ENCODE peak calls at places on chromosomes 2 and 18, in six cellular contexts. One of them, this sample, is unnamed.

GRCh38 chr2:7572460-7572859 is 655.2 kb downstream of the RNF144A start:
- DNase-seq in IMR-90: no peak
- DNase-seq in mesenchymal stem cell: no peak
- DNase-seq in H1: no peak
- DNase-seq in neuronal stem cell: no peak
- DNase-seq in trophoblast cell: no peak
- DNase-seq in this sample: no peak

GRCh38 chr2:84906900-84907714 is 1.7 kb downstream of the TMSB10 start:
- DNase-seq in H1: no peak
- DNase-seq in trophoblast cell: peak
- DNase-seq in IMR-90: peak
- DNase-seq in mesenchymal stem cell: peak
- DNase-seq in neuronal stem cell: peak
- DNase-seq in this sample: peak

GRCh38 chr2:190571666-190572065 is 37.1 kb upstream of the NEMP2 start:
- DNase-seq in trophoblast cell: no peak
- DNase-seq in IMR-90: no peak
- DNase-seq in mesenchymal stem cell: no peak
- DNase-seq in neuronal stem cell: no peak
- DNase-seq in H1: no peak
- DNase-seq in this sample: no peak

GRCh38 chr2:74291891-74292621 is 51.2 kb downstream of the SLC4A5 start:
- DNase-seq in H1: no peak
- DNase-seq in neuronal stem cell: no peak
- DNase-seq in trophoblast cell: no peak
- DNase-seq in IMR-90: no peak
- DNase-seq in mesenchymal stem cell: no peak
- DNase-seq in this sample: no peak

GRCh38 chr2:2561346-2562095 is 230.4 kb upstream of the MYT1L start:
- DNase-seq in mesenchymal stem cell: no peak
- DNase-seq in neuronal stem cell: no peak
- DNase-seq in IMR-90: no peak
- DNase-seq in H1: no peak
- DNase-seq in trophoblast cell: no peak
- DNase-seq in this sample: no peak

GRCh38 chr2:10903861-10904210 is 7.9 kb upstream of the KCNF1 start:
- DNase-seq in IMR-90: no peak
- DNase-seq in mesenchymal stem cell: no peak
- DNase-seq in H1: no peak
- DNase-seq in trophoblast cell: no peak
- DNase-seq in neuronal stem cell: no peak
- DNase-seq in this sample: no peak

GRCh38 chr18:58051765-58052460 is 7.9 kb downstream of the NEDD4L start:
- DNase-seq in mesenchymal stem cell: no peak
- DNase-seq in trophoblast cell: peak
- DNase-seq in IMR-90: peak
- DNase-seq in H1: no peak
- DNase-seq in neuronal stem cell: no peak
- DNase-seq in this sample: no peak

GRCh38 chr2:38174131-38174530 is 98.2 kb upstream of the CYP1B1 start:
- DNase-seq in mesenchymal stem cell: no peak
- DNase-seq in H1: no peak
- DNase-seq in IMR-90: no peak
- DNase-seq in neuronal stem cell: no peak
- DNase-seq in trophoblast cell: no peak
- DNase-seq in this sample: no peak

GRCh38 chr2:17644997-17645715 is 104.7 kb downstream of the VSNL1 start:
- DNase-seq in trophoblast cell: no peak
- DNase-seq in neuronal stem cell: no peak
- DNase-seq in H1: no peak
- DNase-seq in mesenchymal stem cell: peak
- DNase-seq in IMR-90: peak
- DNase-seq in this sample: no peak

GRCh38 chr18:8816233-8816632 is 110.9 kb downstream of the MTCL1 start:
- DNase-seq in IMR-90: no peak
- DNase-seq in mesenchymal stem cell: no peak
- DNase-seq in H1: no peak
- DNase-seq in neuronal stem cell: no peak
- DNase-seq in trophoblast cell: peak
- DNase-seq in this sample: no peak

GRCh38 chr18:56469582-56469981 is 168.8 kb downstream of the TXNL1 start:
- DNase-seq in trophoblast cell: no peak
- DNase-seq in H1: no peak
- DNase-seq in neuronal stem cell: no peak
- DNase-seq in mesenchymal stem cell: no peak
- DNase-seq in IMR-90: peak
- DNase-seq in this sample: no peak
- H2AFZ ChIP-seq in trophoblast cell: no peak
- H2AFZ ChIP-seq in H1: no peak
- H2AFZ ChIP-seq in neuronal stem cell: no peak
- H2AFZ ChIP-seq in mesenchymal stem cell: no peak
- H2AFZ ChIP-seq in IMR-90: no peak
- H2AFZ ChIP-seq in this sample: no peak

DNA sequence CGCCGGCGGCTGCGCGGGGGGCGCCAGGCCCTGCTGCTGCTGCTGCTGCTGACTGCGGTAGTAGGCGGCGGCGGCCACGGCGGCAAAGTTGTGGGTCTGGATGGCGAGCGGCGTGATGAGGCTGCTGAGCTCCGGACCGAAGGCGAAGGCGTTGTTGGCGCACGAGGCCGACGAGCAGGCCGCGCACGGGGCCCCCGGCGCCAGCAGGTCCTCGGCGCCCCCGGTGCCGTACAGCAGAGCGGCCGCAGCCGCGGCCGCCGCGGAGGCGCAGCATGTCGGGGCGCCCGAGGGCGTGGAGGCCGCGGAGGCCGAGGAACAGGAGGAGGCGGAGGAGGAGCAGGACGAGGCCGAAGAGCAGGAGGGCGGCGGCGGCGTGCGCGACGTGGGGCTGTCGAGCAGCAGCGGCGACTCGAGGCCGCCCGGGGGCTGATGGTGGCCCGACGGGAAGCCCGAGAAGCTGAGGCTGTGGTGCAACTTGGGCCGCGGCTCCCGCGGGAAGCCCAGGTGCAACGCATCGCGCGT is 1.8 kb downstream of the ZFP36L2 start:
- DNase-seq in H1: no peak
- DNase-seq in neuronal stem cell: no peak
- DNase-seq in trophoblast cell: no peak
- DNase-seq in mesenchymal stem cell: peak
- DNase-seq in IMR-90: peak
- DNase-seq in this sample: no peak
- H3K23ac ChIP-seq in H1: no peak
- H3K23ac ChIP-seq in neuronal stem cell: peak
- H3K23ac ChIP-seq in trophoblast cell: no peak
- H3K23ac ChIP-seq in mesenchymal stem cell: peak
- H3K23ac ChIP-seq in IMR-90: no peak
- H3K23ac ChIP-seq in this sample: no peak

DNA sequence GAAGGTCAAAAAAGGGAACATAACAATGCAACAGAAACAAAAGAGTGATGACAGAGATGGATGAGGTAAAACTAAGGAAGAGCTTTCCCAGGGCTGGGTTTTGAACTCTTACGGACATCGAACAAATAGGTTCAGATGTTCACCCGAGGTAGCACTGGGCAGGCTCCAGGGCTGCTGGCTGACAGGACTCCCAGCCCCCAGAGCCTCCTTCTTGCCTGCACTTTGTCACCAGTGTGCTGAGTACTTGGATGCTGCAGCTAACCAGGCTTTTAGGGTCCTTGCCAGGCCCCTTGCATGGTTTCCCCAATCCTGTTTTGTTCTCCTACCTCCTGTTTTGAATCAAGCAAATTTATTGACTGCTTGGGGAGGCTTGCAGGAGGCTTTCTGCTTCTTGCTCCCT is 322.9 kb downstream of the DYSF start:
- DNase-seq in H1: no peak
- DNase-seq in mesenchymal stem cell: no peak
- DNase-seq in IMR-90: no peak
- DNase-seq in neuronal stem cell: no peak
- DNase-seq in trophoblast cell: no peak
- DNase-seq in this sample: no peak
- H2AFZ ChIP-seq in H1: no peak
- H2AFZ ChIP-seq in mesenchymal stem cell: no peak
- H2AFZ ChIP-seq in IMR-90: no peak
- H2AFZ ChIP-seq in neuronal stem cell: no peak
- H2AFZ ChIP-seq in trophoblast cell: no peak
- H2AFZ ChIP-seq in this sample: no peak

GRCh38 chr2:65227035-65227470 is 578 bp upstream of the ACTR2 start:
- DNase-seq in H1: no peak
- DNase-seq in trophoblast cell: peak
- DNase-seq in mesenchymal stem cell: no peak
- DNase-seq in IMR-90: no peak
- DNase-seq in neuronal stem cell: no peak
- DNase-seq in this sample: no peak

GRCh38 chr2:65228249-65228750 is 669 bp downstream of the ACTR2 start:
- DNase-seq in H1: no peak
- DNase-seq in mesenchymal stem cell: peak
- DNase-seq in trophoblast cell: peak
- DNase-seq in neuronal stem cell: no peak
- DNase-seq in IMR-90: peak
- DNase-seq in this sample: no peak

GRCh38 chr2:65231121-65231520 is 3.5 kb downstream of the ACTR2 start:
- DNase-seq in neuronal stem cell: no peak
- DNase-seq in H1: no peak
- DNase-seq in IMR-90: peak
- DNase-seq in trophoblast cell: peak
- DNase-seq in mesenchymal stem cell: peak
- DNase-seq in this sample: no peak

GRCh38 chr2:65231892-65232477 is 4.4 kb downstream of the ACTR2 start:
- DNase-seq in mesenchymal stem cell: peak
- DNase-seq in neuronal stem cell: no peak
- DNase-seq in trophoblast cell: peak
- DNase-seq in IMR-90: peak
- DNase-seq in H1: no peak
- DNase-seq in this sample: no peak

GRCh38 chr2:65227471-65228248 is at the start of gene ACTR2:
- DNase-seq in H1: peak
- DNase-seq in trophoblast cell: peak
- DNase-seq in IMR-90: peak
- DNase-seq in neuronal stem cell: peak
- DNase-seq in mesenchymal stem cell: peak
- DNase-seq in this sample: peak
- H3K23ac ChIP-seq in H1: no peak
- H3K23ac ChIP-seq in trophoblast cell: no peak
- H3K23ac ChIP-seq in IMR-90: peak
- H3K23ac ChIP-seq in neuronal stem cell: peak
- H3K23ac ChIP-seq in mesenchymal stem cell: peak
- H3K23ac ChIP-seq in this sample: no peak